ENCODE peak calls at places on chromosomes 13 and 19, in ten cellular contexts. V is KG1; D is AG10803; O is mucosa of descending colon; R is SW 1271; Q is stimulated activated CD4-positive, alpha-beta T cell treated with anti-CD3 and anti-CD28 coated beads, TNF-alpha, amount 100 ng/mL, for 4 hours; J is ELR; Y is T-helper 9 cell; P is neural progenitor cell; E is iris pigment epithelial cell. B is an unnamed sample.

GRCh38 chr13:47215741-47216140 is 318.9 kb upstream of the HTR2A start:
- DNase-seq in O (no peak), D (peak), Y (no peak), E (peak), J (peak), P (no peak), R (peak), Q (no peak), V (no peak), B (no peak)

GRCh38 chr19:56866563-56866962 is 26.0 kb upstream of the PEG3 start:
- DNase-seq in P (no peak), J (no peak), V (no peak), Q (no peak), E (no peak), O (no peak), R (no peak), Y (no peak), D (no peak), B (no peak)

GRCh38 chr13:39490136-39490535 is 112.9 kb downstream of the LHFPL6 start:
- DNase-seq in E (no peak), Q (no peak), D (no peak), P (peak), R (no peak), V (no peak), O (no peak), Y (no peak), J (no peak), B (no peak)

GRCh38 chr19:28351761-28352160 is 861.2 kb downstream of the UQCRFS1 start:
- DNase-seq in O (no peak), R (no peak), P (no peak), Q (no peak), D (peak), E (no peak), J (peak), V (no peak), Y (no peak), B (no peak)

GRCh38 chr19:46368116-46368515 is 21.2 kb downstream of the PPP5C start:
- DNase-seq in R (no peak), V (no peak), J (no peak), E (no peak), Q (no peak), O (no peak), P (no peak), D (no peak), Y (no peak), B (no peak)

GRCh38 chr19:46753420-46754155 is 7.3 kb upstream of the STRN4 start:
- DNase-seq in Q (peak), J (peak), R (peak), P (peak), V (no peak), D (no peak), O (peak), Y (peak), E (no peak), B (peak)

GRCh38 chr19:2623743-2624142 is 78.8 kb downstream of the GNG7 start:
- DNase-seq in J (no peak), Y (no peak), O (no peak), D (no peak), Q (no peak), V (no peak), R (no peak), E (no peak), P (no peak), B (no peak)

GRCh38 chr19:5908773-5909442 is 4.2 kb downstream of the VMAC start:
- DNase-seq in J (no peak), Y (no peak), V (no peak), Q (no peak), P (no peak), D (no peak), O (no peak), E (no peak), R (no peak), B (no peak)

GRCh38 chr19:42045575-42045974 is 24.4 kb downstream of the GRIK5 start:
- DNase-seq in V (no peak), D (no peak), E (no peak), J (no peak), O (no peak), Q (no peak), R (no peak), P (no peak), Y (no peak), B (no peak)

GRCh38 chr13:97212540-97213146 is 9.5 kb upstream of the MBNL2 start:
- DNase-seq in J (peak), R (peak), Y (no peak), O (no peak), D (peak), Q (no peak), V (no peak), P (no peak), E (peak), B (peak)

GRCh38 chr13:44506719-44507118 is 69.4 kb downstream of the TSC22D1 start:
- DNase-seq in D (no peak), J (no peak), Y (no peak), R (no peak), E (no peak), P (no peak), V (no peak), O (no peak), Q (no peak), B (no peak)

GRCh38 chr13:25988655-25989054 is 63.2 kb downstream of the SHISA2 start:
- DNase-seq in Q (no peak), O (no peak), Y (no peak), J (no peak), E (peak), P (no peak), D (no peak), V (no peak), R (no peak), B (no peak)

GRCh38 chr13:77136902-77137420 is 110.0 kb upstream of the FBXL3 start:
- DNase-seq in O (no peak), Q (no peak), V (no peak), E (peak), R (no peak), J (peak), P (no peak), D (peak), Y (no peak), B (no peak)

GRCh38 chr13:73809561-73809960 is 324.6 kb downstream of the KLF12 start:
- DNase-seq in E (peak), R (no peak), O (no peak), J (peak), D (peak), V (no peak), Y (no peak), P (no peak), Q (no peak), B (no peak)

GRCh38 chr19:1837625-1838105 is 10.6 kb downstream of the REXO1 start:
- DNase-seq in J (peak), Y (peak), D (no peak), R (no peak), O (no peak), P (peak), Q (no peak), V (no peak), E (no peak), B (no peak)

GRCh38 chr13:41064493-41064892 is 3.2 kb downstream of the WBP4 start:
- DNase-seq in R (peak), E (peak), O (no peak), P (no peak), V (no peak), Y (no peak), D (peak), Q (no peak), J (peak), B (no peak)

GRCh38 chr19:28039677-28040381 is 1173.1 kb downstream of the UQCRFS1 start:
- DNase-seq in J (no peak), E (no peak), O (no peak), V (no peak), P (no peak), R (no peak), Q (no peak), Y (no peak), D (no peak), B (no peak)

GRCh38 chr19:38792250-38793111 is 3.5 kb downstream of the LGALS7B start:
- DNase-seq in J (no peak), D (no peak), O (peak), Y (peak), E (no peak), R (no peak), V (no peak), Q (no peak), P (no peak), B (no peak)

GRCh38 chr13:65926750-65927171 is 1303.4 kb downstream of the PCDH9 start:
- DNase-seq in Q (no peak), O (no peak), J (no peak), V (no peak), R (no peak), D (no peak), E (no peak), Y (no peak), P (peak), B (peak)

GRCh38 chr19:18961767-18962423 is 20.9 kb upstream of the HOMER3 start:
- DNase-seq in D (no peak), Q (no peak), V (no peak), J (no peak), E (no peak), P (peak), R (no peak), Y (no peak), O (no peak), B (peak)

GRCh38 chr19:5166262-5166661 is 174.3 kb downstream of the PTPRS start:
- DNase-seq in Q (no peak), O (no peak), P (no peak), E (peak), V (no peak), Y (no peak), J (peak), R (peak), D (peak), B (no peak)

GRCh38 chr13:60229708-60230272 is 66.1 kb upstream of the DIAPH3 start:
- DNase-seq in Y (no peak), Q (no peak), V (no peak), O (no peak), R (no peak), J (no peak), P (no peak), D (no peak), E (no peak), B (peak)

B was measured in NCI-H748 treated with DMSO at 0.1 percent for 48 hours.